ENCODE peak calls at places on chromosomes 2 and 18, in nine cellular contexts. T, D, K, Z, X, V, F, I and S are unnamed samples.

GRCh38 chr2:181393472-181393871 is 63.7 kb upstream of the ITGA4 start:
- DNase-seq in T (no peak), D (no peak), K (no peak), Z (no peak), X (peak), V (peak), F (peak), I (no peak), S (no peak)

GRCh38 chr18:28890796-28891195 is 713.9 kb upstream of the CDH2 start:
- DNase-seq in T (no peak), D (no peak), K (no peak), Z (no peak), X (no peak), V (no peak), F (no peak), I (no peak), S (no peak)

GRCh38 chr2:188475945-188476344 is 184.3 kb downstream of the GULP1 start:
- DNase-seq in T (no peak), D (no peak), K (no peak), Z (no peak), X (peak), V (peak), F (no peak), I (no peak), S (no peak)

GRCh38 chr2:59655809-59656208 is 897.6 kb downstream of the BCL11A start:
- DNase-seq in T (no peak), D (no peak), K (no peak), Z (no peak), X (no peak), V (no peak), F (no peak), I (no peak), S (peak)

GRCh38 chr2:72515696-72516095 is 310.1 kb downstream of the EXOC6B start:
- DNase-seq in T (peak), D (no peak), K (no peak), Z (no peak), X (peak), V (peak), F (no peak), I (no peak), S (no peak)

GRCh38 chr2:145617420-145617819 is 1097.5 kb upstream of the ZEB2 start:
- DNase-seq in T (no peak), D (no peak), K (no peak), Z (no peak), X (no peak), V (no peak), F (no peak), I (no peak), S (no peak)

GRCh38 chr2:23926289-23926749 is 604 bp downstream of the ATAD2B start:
- DNase-seq in T (peak), D (peak), K (peak), Z (peak), X (no peak), V (no peak), F (no peak), I (peak), S (no peak)

GRCh38 chr2:48452108-48452507 is 77.8 kb upstream of the STON1 start:
- DNase-seq in T (no peak), D (no peak), K (no peak), Z (no peak), X (no peak), V (no peak), F (no peak), I (no peak), S (no peak)

GRCh38 chr2:98348066-98348561 is 1.9 kb downstream of the CNGA3 start:
- DNase-seq in T (no peak), D (no peak), K (no peak), Z (no peak), X (no peak), V (no peak), F (no peak), I (no peak), S (no peak)

GRCh38 chr2:39494784-39495251 is 57.7 kb upstream of the MAP4K3 start:
- DNase-seq in T (no peak), D (no peak), K (peak), Z (peak), X (peak), V (peak), F (no peak), I (no peak), S (peak)

GRCh38 chr2:68716948-68717661 is 17.5 kb upstream of the ARHGAP25 start:
- DNase-seq in T (no peak), D (no peak), K (no peak), Z (no peak), X (no peak), V (no peak), F (no peak), I (no peak), S (no peak)

GRCh38 chr18:53566622-53567021 is 657.8 kb downstream of the MBD2 start:
- DNase-seq in T (no peak), D (no peak), K (no peak), Z (no peak), X (no peak), V (no peak), F (no peak), I (no peak), S (no peak)

GRCh38 chr2:46480562-46480961 is 1.2 kb downstream of the TMEM247 start:
- DNase-seq in T (no peak), D (no peak), K (no peak), Z (no peak), X (no peak), V (no peak), F (no peak), I (no peak), S (no peak)

GRCh38 chr2:563512-563911 is 113.7 kb downstream of the TMEM18 start:
- DNase-seq in T (no peak), D (no peak), K (no peak), Z (no peak), X (no peak), V (no peak), F (no peak), I (no peak), S (no peak)

GRCh38 chr2:207202645-207203044 is 36.9 kb upstream of the KLF7 start:
- DNase-seq in T (no peak), D (no peak), K (no peak), Z (no peak), X (peak), V (peak), F (peak), I (no peak), S (no peak)

GRCh38 chr2:216761119-216761518 is 65.8 kb upstream of the IGFBP5 start:
- DNase-seq in T (no peak), D (no peak), K (no peak), Z (no peak), X (no peak), V (no peak), F (no peak), I (no peak), S (no peak)

GRCh38 chr2:30656079-30656478 is 151.2 kb downstream of the CAPN13 start:
- DNase-seq in T (no peak), D (no peak), K (no peak), Z (no peak), X (peak), V (peak), F (no peak), I (no peak), S (no peak)

GRCh38 chr2:41720702-41721344 is 327.0 kb upstream of the PKDCC start:
- DNase-seq in T (no peak), D (no peak), K (peak), Z (no peak), X (peak), V (peak), F (no peak), I (no peak), S (no peak)

GRCh38 chr2:20216130-20217025 is 8.6 kb downstream of the SDC1 start:
- DNase-seq in T (no peak), D (no peak), K (no peak), Z (no peak), X (no peak), V (no peak), F (no peak), I (no peak), S (no peak)

GRCh38 chr2:729363-729762 is 52.2 kb upstream of the TMEM18 start:
- DNase-seq in T (no peak), D (no peak), K (no peak), Z (no peak), X (no peak), V (no peak), F (no peak), I (no peak), S (no peak)

GRCh38 chr2:208373460-208374089 is 33.0 kb upstream of the PTH2R start:
- DNase-seq in T (no peak), D (no peak), K (no peak), Z (no peak), X (peak), V (peak), F (peak), I (no peak), S (no peak)

GRCh38 chr2:179268277-179268935 is 3.8 kb upstream of the SESTD1 start:
- DNase-seq in T (no peak), D (no peak), K (no peak), Z (no peak), X (peak), V (peak), F (peak), I (no peak), S (peak)

GRCh38 chr2:86787701-86788100 is 3.0 kb downstream of the CD8A start:
- DNase-seq in T (no peak), D (no peak), K (no peak), Z (peak), X (no peak), V (peak), F (no peak), I (no peak), S (no peak)

GRCh38 chr2:13046557-13047165 is 329.9 kb downstream of the TRIB2 start:
- DNase-seq in T (no peak), D (no peak), K (no peak), Z (no peak), X (peak), V (peak), F (peak), I (no peak), S (no peak)

GRCh38 chr2:237864030-237864931 is 4.9 kb downstream of the RAMP1 start:
- DNase-seq in T (peak), D (no peak), K (peak), Z (no peak), X (peak), V (no peak), F (no peak), I (no peak), S (no peak)

GRCh38 chr2:60386436-60386835 is 167.0 kb downstream of the BCL11A start:
- DNase-seq in T (no peak), D (no peak), K (no peak), Z (no peak), X (no peak), V (no peak), F (no peak), I (no peak), S (no peak)

GRCh38 chr2:14861201-14861600 is 228.7 kb downstream of the LRATD1 start:
- DNase-seq in T (no peak), D (no peak), K (no peak), Z (no peak), X (peak), V (no peak), F (no peak), I (no peak), S (no peak)

GRCh38 chr2:120679526-120679925 is 56.1 kb upstream of the GLI2 start:
- DNase-seq in T (no peak), D (no peak), K (no peak), Z (no peak), X (no peak), V (no peak), F (no peak), I (no peak), S (no peak)

GRCh38 chr2:218960196-218961165 is 1.0 kb downstream of the CDK5R2 start:
- DNase-seq in T (no peak), D (no peak), K (no peak), Z (no peak), X (no peak), V (no peak), F (no peak), I (no peak), S (no peak)

GRCh38 chr2:135899567-135899966 is 23.3 kb upstream of the MCM6 start:
- DNase-seq in T (no peak), D (no peak), K (no peak), Z (no peak), X (no peak), V (no peak), F (peak), I (no peak), S (no peak)

GRCh38 chr18:76275913-76276312 is 219.1 kb downstream of the ZNF516 start:
- DNase-seq in T (no peak), D (no peak), K (no peak), Z (no peak), X (no peak), V (no peak), F (no peak), I (no peak), S (no peak)

GRCh38 chr2:70471129-70471528 is 82.5 kb downstream of the TGFA start:
- DNase-seq in T (no peak), D (no peak), K (no peak), Z (no peak), X (no peak), V (no peak), F (no peak), I (no peak), S (no peak)
- H3K27ac ChIP-seq in T (no peak), D (no peak), K (no peak), Z (no peak), X (no peak), V (no peak), F (no peak), I (no peak), S (peak)

DNA sequence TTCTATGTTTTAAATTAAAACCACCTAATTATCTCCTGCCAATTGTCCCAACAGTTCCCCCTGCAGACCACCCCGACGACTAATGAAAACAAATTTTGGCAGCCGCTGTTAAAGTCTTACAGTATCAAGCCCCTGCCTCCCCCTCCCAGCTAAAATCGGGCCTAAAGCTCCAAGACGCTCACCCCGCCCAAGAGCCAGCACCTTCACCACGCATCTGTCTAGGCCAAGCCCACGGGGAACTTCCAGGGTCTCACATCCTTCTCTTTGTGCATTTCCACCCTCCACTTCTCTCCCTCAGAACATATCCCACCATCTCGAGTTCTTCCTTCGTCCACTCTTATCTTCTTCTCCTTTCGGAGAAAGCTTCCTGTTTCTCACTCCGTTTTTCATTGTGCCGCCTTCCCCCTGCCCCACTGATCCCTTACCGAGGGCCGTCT is 438 bp downstream of the PRPF40A start:
- DNase-seq in T (no peak), D (no peak), K (no peak), Z (no peak), X (peak), V (no peak), F (peak), I (no peak), S (no peak)
- H3K27ac ChIP-seq in T (peak), D (peak), K (peak), Z (peak), X (peak), V (peak), F (peak), I (peak), S (peak)

DNA sequence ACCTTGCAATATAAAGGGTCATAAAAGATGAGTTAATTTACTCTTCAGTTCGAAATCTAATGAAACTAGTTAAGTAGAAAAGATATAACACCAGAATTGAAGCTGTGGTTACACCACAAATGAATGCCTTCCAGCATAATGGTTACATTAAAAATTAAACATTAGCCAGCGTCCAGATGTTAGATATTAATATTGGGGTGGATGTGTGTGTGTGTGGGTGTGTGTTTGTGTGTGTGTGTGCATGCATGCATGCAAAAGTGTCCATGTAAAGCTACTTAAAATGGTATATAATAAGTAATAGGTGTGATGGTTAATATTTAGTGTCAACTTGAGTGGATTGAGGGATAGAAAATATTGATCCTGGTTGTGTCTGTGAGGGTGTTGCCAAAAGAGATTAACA is 170.4 kb upstream of the FN1 start:
- DNase-seq in T (no peak), D (no peak), K (no peak), Z (no peak), X (no peak), V (no peak), F (no peak), I (no peak), S (no peak)
- H3K27ac ChIP-seq in T (no peak), D (no peak), K (no peak), Z (no peak), X (no peak), V (no peak), F (no peak), I (no peak), S (no peak)

DNA sequence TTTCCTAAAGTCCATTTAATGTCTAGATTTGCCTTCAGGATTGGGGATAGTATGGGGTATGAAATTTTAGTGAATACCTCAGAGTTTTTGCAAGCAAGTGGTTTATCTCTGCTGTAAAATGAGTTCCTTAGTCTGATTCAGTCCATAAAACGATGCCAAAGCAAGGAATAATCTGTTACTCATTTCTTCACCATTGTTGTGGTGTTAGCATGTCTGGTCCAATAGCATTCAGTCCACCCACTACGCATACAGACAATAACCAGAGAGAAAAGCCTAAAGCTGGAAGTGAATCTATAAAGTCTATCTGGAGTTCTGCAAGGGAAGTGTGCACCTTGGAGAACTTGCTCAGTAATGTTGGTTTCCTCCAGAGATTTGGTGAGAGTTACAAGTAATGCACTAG is 12.9 kb upstream of the DPP4 start:
- DNase-seq in T (no peak), D (no peak), K (no peak), Z (no peak), X (peak), V (peak), F (no peak), I (no peak), S (no peak)
- H3K27ac ChIP-seq in T (no peak), D (no peak), K (no peak), Z (no peak), X (no peak), V (no peak), F (no peak), I (no peak), S (peak)

DNA sequence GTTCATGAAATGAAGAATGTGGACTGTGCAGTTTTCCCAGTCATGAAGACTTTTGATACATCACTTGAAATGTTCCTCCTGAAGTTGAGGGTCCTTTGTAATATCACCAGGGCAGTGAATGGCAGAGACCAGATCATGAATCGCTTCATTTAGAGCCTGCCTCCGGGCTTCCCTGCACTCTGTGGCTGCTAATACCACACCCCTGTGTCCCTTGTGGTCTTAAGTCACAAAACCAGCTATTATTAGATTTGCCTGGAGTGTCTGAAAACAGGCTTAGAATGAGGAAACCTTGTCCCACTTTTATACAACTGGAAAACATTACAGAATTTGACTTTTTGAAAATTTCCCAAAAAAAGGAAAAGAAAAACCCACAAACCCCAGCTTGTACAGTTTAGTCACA is 147.9 kb downstream of the MGAT5 start:
- DNase-seq in T (no peak), D (no peak), K (no peak), Z (peak), X (no peak), V (no peak), F (no peak), I (no peak), S (no peak)
- H3K27ac ChIP-seq in T (no peak), D (no peak), K (no peak), Z (peak), X (peak), V (no peak), F (no peak), I (peak), S (no peak)

GRCh38 chr18:58364867-58365533 is 263.9 kb downstream of the ALPK2 start:
- DNase-seq in T (no peak), D (no peak), K (no peak), Z (no peak), X (peak), V (no peak), F (no peak), I (no peak), S (no peak)

GRCh38 chr18:58362027-58362575 is 266.8 kb downstream of the ALPK2 start:
- DNase-seq in T (peak), D (no peak), K (peak), Z (peak), X (peak), V (peak), F (no peak), I (no peak), S (no peak)

GRCh38 chr18:58362829-58363231 is 266.1 kb downstream of the ALPK2 start:
- DNase-seq in T (no peak), D (no peak), K (no peak), Z (no peak), X (no peak), V (no peak), F (no peak), I (no peak), S (no peak)

GRCh38 chr18:58361212-58361611 is 267.7 kb downstream of the ALPK2 start:
- DNase-seq in T (no peak), D (no peak), K (no peak), Z (no peak), X (no peak), V (peak), F (no peak), I (no peak), S (no peak)

GRCh38 chr18:58363767-58364540 is 264.9 kb downstream of the ALPK2 start:
- DNase-seq in T (no peak), D (no peak), K (no peak), Z (no peak), X (peak), V (peak), F (no peak), I (no peak), S (no peak)
- H3K27ac ChIP-seq in T (no peak), D (no peak), K (no peak), Z (no peak), X (no peak), V (no peak), F (no peak), I (no peak), S (peak)